ENCODE peak calls at places on chromosome 10, in eight cellular contexts. U is adrenal gland; N is IMR-90; Q is ovary; F is CD8-positive, alpha-beta memory T cell; Y is SK-N-SH; H is lower lobe of right lung; I is heart right ventricle. M is an unnamed sample.

GRCh38 chr10:87927091-87927490 is 63.7 kb downstream of the PTEN start:
- DNase-seq in U (no peak), N (no peak), Q (no peak), F (no peak), Y (no peak), H (no peak), I (no peak), M (no peak)

GRCh38 chr10:6607187-6607586 is 27.1 kb upstream of the PRKCQ start:
- DNase-seq in U (no peak), N (no peak), Q (no peak), F (peak), Y (no peak), H (no peak), I (no peak), M (no peak)

GRCh38 chr10:113326160-113327111 is 226.4 kb upstream of the HABP2 start:
- DNase-seq in U (peak), N (peak), Q (no peak), F (no peak), Y (peak), H (no peak), I (peak), M (peak)

GRCh38 chr10:124524991-124525653 is 63.5 kb downstream of the LHPP start:
- DNase-seq in U (peak), N (no peak), Q (peak), F (no peak), Y (peak), H (peak), I (peak), M (no peak)

GRCh38 chr10:51700228-51700835 is 937 bp upstream of the CSTF2T start:
- DNase-seq in U (peak), N (no peak), Q (peak), F (no peak), Y (no peak), H (no peak), I (peak), M (no peak)

GRCh38 chr10:58930497-58930896 is 245.9 kb upstream of the PHYHIPL start:
- DNase-seq in U (no peak), N (no peak), Q (no peak), F (no peak), Y (no peak), H (no peak), I (no peak), M (no peak)

GRCh38 chr10:58979713-58980112 is 196.7 kb upstream of the PHYHIPL start:
- DNase-seq in U (no peak), N (no peak), Q (no peak), F (no peak), Y (no peak), H (no peak), I (no peak), M (no peak)

GRCh38 chr10:79079490-79080355 is 11.0 kb downstream of the ZMIZ1 start:
- DNase-seq in U (peak), N (peak), Q (no peak), F (no peak), Y (no peak), H (peak), I (peak), M (peak)

GRCh38 chr10:97095701-97096300 is 90.0 kb downstream of the SLIT1 start:
- DNase-seq in U (no peak), N (no peak), Q (no peak), F (no peak), Y (peak), H (no peak), I (no peak), M (no peak)

GRCh38 chr10:2978111-2978510 is 89.2 kb upstream of the PFKP start:
- DNase-seq in U (no peak), N (peak), Q (no peak), F (no peak), Y (peak), H (no peak), I (no peak), M (no peak)

GRCh38 chr10:45602082-45602730 is 70.4 kb downstream of the ZFAND4 start:
- DNase-seq in U (no peak), N (peak), Q (no peak), F (no peak), Y (no peak), H (no peak), I (no peak), M (no peak)

GRCh38 chr10:5373321-5373720 is 8.6 kb downstream of the UCN3 start:
- DNase-seq in U (no peak), N (no peak), Q (no peak), F (no peak), Y (no peak), H (no peak), I (no peak), M (no peak)

GRCh38 chr10:26467639-26468038 is 29.5 kb downstream of the APBB1IP start:
- DNase-seq in U (no peak), N (no peak), Q (no peak), F (no peak), Y (no peak), H (no peak), I (no peak), M (no peak)

GRCh38 chr10:85600744-85601081 is 765.9 kb downstream of the GRID1 start:
- DNase-seq in U (no peak), N (no peak), Q (no peak), F (no peak), Y (no peak), H (no peak), I (no peak), M (no peak)

GRCh38 chr10:24721254-24722106 is 2.2 kb downstream of the ARHGAP21 start:
- DNase-seq in U (peak), N (peak), Q (peak), F (no peak), Y (peak), H (peak), I (peak), M (peak)

GRCh38 chr10:17736223-17736622 is 15.8 kb upstream of the TMEM236 start:
- DNase-seq in U (no peak), N (no peak), Q (no peak), F (no peak), Y (no peak), H (no peak), I (no peak), M (no peak)

GRCh38 chr10:95693331-95693667 is 428 bp downstream of the TCTN3 start:
- DNase-seq in U (no peak), N (peak), Q (no peak), F (no peak), Y (no peak), H (no peak), I (no peak), M (no peak)

GRCh38 chr10:92530421-92530820 is 43.5 kb downstream of the IDE start:
- DNase-seq in U (no peak), N (peak), Q (no peak), F (no peak), Y (no peak), H (no peak), I (no peak), M (no peak)

GRCh38 chr10:43226851-43227845 is 39.7 kb downstream of the RASGEF1A start:
- DNase-seq in U (no peak), N (no peak), Q (peak), F (peak), Y (no peak), H (peak), I (no peak), M (peak)

GRCh38 chr10:122419016-122419415 is 35.4 kb upstream of the ARMS2 start:
- DNase-seq in U (no peak), N (no peak), Q (no peak), F (no peak), Y (no peak), H (no peak), I (no peak), M (no peak)

GRCh38 chr10:72736176-72736795 is 44.3 kb downstream of the MCU start:
- DNase-seq in U (no peak), N (peak), Q (no peak), F (no peak), Y (no peak), H (no peak), I (peak), M (no peak)
- H3K27ac ChIP-seq in U (no peak), N (peak), Q (peak), F (no peak), Y (peak), H (peak), I (peak), M (peak)

GRCh38 chr10:126223512-126224067 is 164.7 kb downstream of the ADAM12 start:
- DNase-seq in U (no peak), N (no peak), Q (no peak), F (no peak), Y (no peak), H (no peak), I (no peak), M (no peak)

GRCh38 chr10:126224967-126225671 is 163.2 kb downstream of the ADAM12 start:
- DNase-seq in U (no peak), N (no peak), Q (peak), F (no peak), Y (no peak), H (no peak), I (no peak), M (no peak)

GRCh38 chr10:126218778-126219649 is 169.3 kb downstream of the ADAM12 start:
- DNase-seq in U (no peak), N (no peak), Q (no peak), F (no peak), Y (no peak), H (no peak), I (no peak), M (no peak)

GRCh38 chr10:126222736-126223511 is 165.4 kb downstream of the ADAM12 start:
- DNase-seq in U (no peak), N (peak), Q (no peak), F (no peak), Y (no peak), H (no peak), I (no peak), M (no peak)

DNA sequence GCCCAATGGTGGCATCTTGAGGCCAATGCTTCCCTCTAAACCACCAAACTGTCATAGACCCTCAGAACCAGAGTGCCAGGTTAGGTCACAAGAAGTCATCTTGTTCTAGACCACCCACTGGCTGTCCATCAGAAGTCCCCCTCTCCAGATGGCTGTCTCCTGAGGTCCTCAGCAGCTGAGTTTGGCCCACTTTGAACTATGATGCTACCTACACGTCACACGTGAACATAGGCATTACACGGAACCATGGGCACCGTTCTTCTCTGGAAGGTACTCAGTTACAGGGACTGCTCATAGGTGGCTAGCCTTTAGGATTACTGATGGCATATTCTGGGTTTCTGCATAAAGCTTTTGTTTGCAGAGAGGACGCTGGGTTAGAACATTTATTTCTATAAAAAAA is 166.4 kb downstream of the ADAM12 start:
- DNase-seq in U (no peak), N (no peak), Q (no peak), F (no peak), Y (no peak), H (no peak), I (no peak), M (no peak)
- H3K4me3 ChIP-seq in U (no peak), N (no peak), Q (no peak), F (no peak), Y (no peak), H (no peak), I (no peak), M (no peak)

GRCh38 chr10:100357073-100357858 is 10.2 kb downstream of the SCD start:
- DNase-seq in U (no peak), N (no peak), Q (no peak), F (no peak), Y (no peak), H (no peak), I (no peak), M (no peak)

GRCh38 chr10:100356067-100357017 is 9.3 kb downstream of the SCD start:
- DNase-seq in U (no peak), N (no peak), Q (no peak), F (no peak), Y (no peak), H (no peak), I (no peak), M (no peak)

GRCh38 chr10:100353770-100354485 is 6.9 kb downstream of the SCD start:
- DNase-seq in U (peak), N (no peak), Q (no peak), F (no peak), Y (no peak), H (no peak), I (no peak), M (no peak)

GRCh38 chr10:100359030-100359432 is 12.0 kb downstream of the SCD start:
- DNase-seq in U (no peak), N (no peak), Q (no peak), F (no peak), Y (peak), H (no peak), I (no peak), M (no peak)

DNA sequence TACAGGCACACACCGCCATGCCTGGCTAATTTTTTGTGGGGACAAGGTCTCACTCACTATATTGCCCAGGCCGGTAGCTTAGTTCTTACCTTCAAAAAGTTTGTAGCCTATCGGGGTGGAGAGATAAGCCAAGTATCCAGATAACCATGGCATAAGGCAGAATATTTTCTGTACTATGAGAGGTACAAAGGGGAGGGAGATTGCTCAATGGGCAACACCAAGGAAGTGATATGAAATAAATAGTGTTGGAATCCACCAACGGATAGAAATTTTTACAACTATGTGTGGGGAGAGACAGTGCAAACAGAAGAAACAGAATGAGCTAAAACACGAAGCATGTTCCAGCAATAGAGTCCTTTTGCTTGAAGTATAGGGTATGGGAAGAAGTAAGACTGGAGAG is 8.0 kb downstream of the SCD start:
- DNase-seq in U (no peak), N (no peak), Q (no peak), F (no peak), Y (no peak), H (no peak), I (no peak), M (no peak)
- H3K27ac ChIP-seq in U (no peak), N (no peak), Q (no peak), F (no peak), Y (no peak), H (no peak), I (no peak), M (no peak)

GRCh38 chr10:104340692-104341091 is 2.4 kb upstream of the ITPRIP start:
- DNase-seq in U (no peak), N (no peak), Q (no peak), F (no peak), Y (no peak), H (no peak), I (no peak), M (no peak)

GRCh38 chr10:104337527-104337984 is 709 bp downstream of the ITPRIP start:
- DNase-seq in U (peak), N (peak), Q (no peak), F (no peak), Y (no peak), H (peak), I (no peak), M (no peak)

GRCh38 chr10:104337985-104338735 is at the start of gene ITPRIP:
- DNase-seq in U (peak), N (peak), Q (peak), F (peak), Y (peak), H (peak), I (peak), M (peak)

GRCh38 chr10:104339469-104340098 is 1.3 kb upstream of the ITPRIP start:
- DNase-seq in U (peak), N (peak), Q (peak), F (no peak), Y (no peak), H (no peak), I (peak), M (no peak)

GRCh38 chr10:104340099-104340594 is 1.9 kb upstream of the ITPRIP start:
- DNase-seq in U (no peak), N (no peak), Q (no peak), F (no peak), Y (no peak), H (no peak), I (no peak), M (no peak)
- H3K4me3 ChIP-seq in U (no peak), N (no peak), Q (peak), F (no peak), Y (no peak), H (peak), I (peak), M (peak)

GRCh38 chr10:49178489-49179471 is 9.4 kb downstream of the TMEM273 start:
- DNase-seq in U (no peak), N (no peak), Q (no peak), F (no peak), Y (no peak), H (no peak), I (no peak), M (no peak)

GRCh38 chr10:49179699-49180511 is 8.3 kb downstream of the TMEM273 start:
- DNase-seq in U (no peak), N (no peak), Q (no peak), F (no peak), Y (no peak), H (no peak), I (no peak), M (peak)

GRCh38 chr10:49176310-49177268 is 11.6 kb downstream of the TMEM273 start:
- DNase-seq in U (no peak), N (no peak), Q (no peak), F (no peak), Y (no peak), H (no peak), I (peak), M (peak)

GRCh38 chr10:49175587-49176309 is 12.4 kb downstream of the TMEM273 start:
- DNase-seq in U (no peak), N (no peak), Q (no peak), F (no peak), Y (no peak), H (no peak), I (no peak), M (peak)

DNA sequence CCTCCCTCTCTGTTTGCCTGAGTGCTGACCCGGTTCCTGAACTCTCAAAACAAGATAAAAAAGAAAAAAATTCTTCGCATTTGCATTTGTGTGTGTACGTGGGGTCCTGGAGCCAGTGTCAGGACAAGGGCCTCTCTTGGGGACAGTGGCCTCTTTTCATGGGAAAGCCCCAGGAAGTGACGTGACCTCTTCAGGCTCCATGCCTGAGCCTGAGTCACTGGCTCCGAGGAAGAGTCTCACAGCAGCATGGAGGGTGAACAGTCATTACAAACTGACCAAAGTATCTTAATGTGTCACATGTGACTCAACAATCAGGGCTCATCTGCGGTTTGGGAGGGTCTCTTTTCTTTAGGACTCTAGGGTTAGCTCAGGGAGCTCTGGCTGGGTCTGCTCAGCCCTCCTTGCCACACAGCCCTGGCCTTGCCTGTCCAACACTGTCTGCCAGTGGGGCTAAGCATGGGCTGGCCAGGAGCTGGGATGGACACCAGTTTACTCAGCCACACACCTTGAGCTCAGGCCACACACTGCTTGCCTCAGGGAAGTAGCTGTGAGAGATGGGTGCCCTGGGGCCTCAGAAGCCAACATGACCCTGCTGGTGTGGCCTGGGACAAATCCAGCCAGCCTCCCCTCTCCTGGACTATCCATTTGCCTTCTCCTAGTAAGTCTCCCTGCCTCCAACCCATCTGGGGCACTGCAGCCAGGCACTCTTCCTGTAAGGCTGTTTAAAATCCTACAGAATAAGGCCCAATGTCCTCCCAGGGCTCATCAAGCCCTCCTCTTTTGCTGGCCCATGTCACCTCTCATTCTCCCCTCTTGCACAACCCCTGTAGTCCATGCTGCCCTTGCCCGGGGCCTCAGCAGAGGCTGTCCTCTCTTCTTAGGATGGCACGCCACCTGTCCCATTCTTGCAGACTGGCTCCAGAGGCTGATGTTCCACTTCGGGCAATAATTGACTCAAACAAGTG is 10.5 kb downstream of the TMEM273 start:
- DNase-seq in U (peak), N (peak), Q (no peak), F (no peak), Y (no peak), H (no peak), I (peak), M (no peak)
- H3K27ac ChIP-seq in U (peak), N (peak), Q (no peak), F (peak), Y (peak), H (peak), I (peak), M (no peak)